ENCODE peak calls at places on chromosomes 3 and 15, in six cellular contexts. T is HCT116, U is K562, H is SK-N-SH, O is GM12878, R is HepG2. W is an unnamed sample.
A peak's percentile ranks its signal among the peaks of the same experiment; 100 is the strongest.

GRCh38 chr3:141276398-141276797 is 44.8 kb downstream of the PXYLP1 start:
- DNase-seq in T (no peak), H (no peak), R (no peak), U (no peak), O (no peak), W (no peak)

GRCh38 chr15:51576911-51577500 is 45.6 kb downstream of the DMXL2 start:
- DNase-seq in R (no peak), H (no peak), U (peak; percentile 48), T (no peak), O (no peak), W (no peak)

GRCh38 chr3:22969276-22969675 is 233.9 kb upstream of the UBE2E2 start:
- DNase-seq in T (no peak), O (no peak), R (no peak), U (no peak), H (no peak), W (no peak)

GRCh38 chr3:27714101-27714526 is 8.0 kb downstream of the EOMES start:
- DNase-seq in O (no peak), T (no peak), U (no peak), R (no peak), H (no peak), W (no peak)

GRCh38 chr3:45480218-45480617 is 91.8 kb downstream of the LARS2 start:
- DNase-seq in T (no peak), R (peak; percentile 78), U (no peak), O (no peak), H (no peak), W (no peak)

GRCh38 chr3:154862265-154862664 is 217.9 kb upstream of the MME start:
- DNase-seq in U (no peak), R (no peak), T (no peak), H (no peak), O (no peak), W (no peak)

GRCh38 chr3:8482960-8483665 is 18.5 kb upstream of the LMCD1 start:
- DNase-seq in T (no peak), O (no peak), R (peak; percentile 75), U (no peak), H (no peak), W (no peak)

GRCh38 chr15:101558217-101558941 is 68.9 kb upstream of the PCSK6 start:
- DNase-seq in R (peak; percentile 83), O (no peak), H (no peak), T (no peak), U (no peak), W (no peak)

GRCh38 chr3:160665784-160666526 is 11.0 kb upstream of the ARL14 start:
- DNase-seq in H (peak; percentile 45), R (no peak), U (no peak), O (peak; percentile 74), T (no peak), W (no peak)

GRCh38 chr3:111577798-111578685 is 17.1 kb downstream of the ZBED2 start:
- DNase-seq in O (peak; percentile 39), H (peak; percentile 24), T (peak; percentile 69), U (no peak), R (peak; percentile 16), W (peak; percentile 11)

GRCh38 chr15:34855397-34855796 is 60.0 kb upstream of the ACTC1 start:
- DNase-seq in U (no peak), H (peak; percentile 25), T (no peak), R (no peak), O (no peak), W (no peak)

GRCh38 chr15:76328962-76329361 is 7.6 kb upstream of the ISL2 start:
- DNase-seq in O (no peak), T (no peak), H (no peak), R (no peak), U (no peak), W (no peak)

GRCh38 chr3:107068980-107069379 is 308.3 kb upstream of the CCDC54 start:
- DNase-seq in R (no peak), T (no peak), H (no peak), O (no peak), U (no peak), W (no peak)

GRCh38 chr3:45946307-45946706 is 3.0 kb downstream of the CXCR6 start:
- DNase-seq in U (no peak), H (no peak), T (no peak), O (no peak), R (no peak), W (no peak)

GRCh38 chr15:43954181-43954621 is 127.4 kb downstream of the WDR76 start:
- DNase-seq in T (no peak), H (no peak), O (no peak), U (no peak), R (no peak), W (no peak)

GRCh38 chr3:39000008-39000450 is 51.7 kb downstream of the SCN11A start:
- DNase-seq in U (peak; percentile 67), O (peak; percentile 35), H (peak; percentile 60), T (peak; percentile 80), R (peak; percentile 60), W (peak; percentile 63)

GRCh38 chr15:85690546-85691226 is 104.0 kb downstream of the KLHL25 start:
- DNase-seq in R (no peak), H (no peak), U (no peak), T (no peak), O (peak; percentile 79), W (no peak)

GRCh38 chr3:46124216-46125143 is 83.6 kb downstream of the CCR1 start:
- DNase-seq in U (no peak), H (no peak), T (no peak), R (no peak), O (no peak), W (no peak)

GRCh38 chr3:49607796-49608195 is 53.5 kb downstream of the BSN start:
- DNase-seq in T (no peak), O (no peak), R (no peak), U (no peak), H (peak; percentile 36), W (no peak)

GRCh38 chr3:100982710-100983109 is 10.5 kb downstream of the ABI3BP start:
- DNase-seq in U (no peak), O (no peak), R (no peak), H (no peak), T (no peak), W (no peak)
- H3K4me3 ChIP-seq in U (no peak overlapping the region), O (no peak overlapping the region), R (no peak overlapping the region), H (no peak overlapping the region), T (no peak overlapping the region), W (no peak overlapping the region)

DNA sequence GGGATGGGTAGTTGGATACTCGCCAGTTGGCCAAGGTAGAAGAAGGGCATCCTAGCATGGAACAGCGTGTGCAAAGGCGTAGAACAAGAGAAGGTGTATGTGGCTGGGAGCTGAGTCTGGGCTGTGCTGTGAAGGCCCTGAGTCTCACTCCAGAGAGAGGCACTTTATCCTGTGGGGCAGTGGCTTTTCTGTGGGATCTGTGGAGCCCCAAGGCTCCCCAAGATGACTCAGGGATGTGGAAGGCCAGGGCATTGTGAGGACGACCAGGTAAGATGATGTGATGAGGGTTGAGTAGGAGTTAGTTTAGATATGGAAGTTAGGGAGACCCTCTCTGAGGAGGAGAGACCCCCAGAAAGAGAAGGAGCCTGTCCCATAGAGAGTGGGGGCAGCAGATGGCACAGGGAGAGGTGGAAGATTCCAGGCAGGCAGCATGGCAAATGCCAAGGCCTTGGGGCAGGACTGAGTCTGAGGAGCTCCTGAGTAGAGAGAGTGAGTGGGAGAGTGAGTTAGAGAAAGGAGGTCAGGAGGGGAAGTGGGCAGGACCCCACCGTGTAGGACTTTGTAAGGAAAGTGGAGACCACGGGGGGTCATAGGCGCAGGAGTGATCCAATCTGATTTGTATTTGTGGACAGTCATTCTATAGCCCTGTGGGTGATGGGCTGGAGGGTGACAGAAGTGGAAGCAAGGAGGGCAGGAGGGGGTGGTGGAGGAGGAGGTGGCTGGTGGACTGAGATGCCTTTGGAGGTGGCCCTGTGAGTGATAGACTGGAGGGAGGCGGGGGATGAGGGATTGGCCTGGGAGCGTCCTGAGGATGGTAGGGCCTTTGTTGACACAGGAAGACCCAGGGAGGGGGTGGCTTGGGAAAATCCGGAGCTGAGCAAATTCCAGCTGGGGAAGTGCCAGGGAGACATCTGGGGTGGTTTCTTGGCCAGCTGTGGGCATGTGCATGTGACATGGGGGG is 50.3 kb downstream of the FBLN2 start:
- DNase-seq in R (no peak), O (no peak), H (no peak), U (no peak), T (no peak), W (no peak)
- TF ChIP-seq YY1 in R (no peak), O (no peak), H (no peak), U (no peak), T (no peak), W (no peak)

GRCh38 chr3:51381333-51381705 is 3.8 kb upstream of the MANF start:
- DNase-seq in O (no peak), R (no peak), H (no peak), T (no peak), U (no peak), W (no peak)

GRCh38 chr3:51384730-51385473 is at the start of gene MANF:
- DNase-seq in T (peak; percentile 95), O (peak; percentile 93), H (peak; percentile 100), U (peak; percentile 99), R (peak; percentile 96), W (peak; percentile 98)

GRCh38 chr3:51384145-51384729 is 854 bp upstream of the MANF start:
- DNase-seq in H (peak; percentile 74), T (no peak), R (no peak), O (no peak), U (peak; percentile 30), W (no peak)

GRCh38 chr3:51382076-51382745 is 2.9 kb upstream of the MANF start:
- DNase-seq in O (no peak), R (no peak), U (no peak), H (no peak), T (no peak), W (no peak)

DNA sequence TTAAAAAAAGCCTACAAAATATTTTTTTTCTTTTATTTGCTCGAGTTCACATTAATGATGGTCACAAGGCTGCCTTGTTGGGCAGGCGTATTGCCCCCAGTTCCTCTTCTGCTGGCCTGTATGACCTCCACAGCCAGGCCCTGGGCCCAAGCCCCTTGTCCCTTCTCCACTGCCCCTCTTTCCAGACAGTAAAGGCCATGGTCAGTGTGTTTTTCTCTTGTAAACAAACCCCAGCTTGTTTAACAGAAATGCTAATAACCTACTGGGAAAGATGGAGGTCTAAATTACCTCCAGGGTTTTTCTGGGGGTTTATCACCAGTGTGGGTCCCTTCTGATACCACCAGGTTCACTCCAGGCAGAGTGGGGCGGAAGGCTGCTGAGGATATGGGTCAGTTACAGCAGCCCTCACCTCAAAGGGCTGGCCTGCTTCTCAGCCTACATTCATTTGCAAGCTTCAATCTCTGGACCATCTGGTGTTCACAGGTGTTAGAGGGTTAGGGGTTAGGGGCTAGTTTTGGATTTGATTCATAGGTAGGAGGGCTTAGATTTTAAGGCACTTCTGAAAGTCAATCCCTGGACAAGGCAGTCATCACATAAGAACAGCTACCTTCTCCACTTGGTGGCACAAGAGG is 2.0 kb upstream of the MANF start:
- DNase-seq in R (no peak), U (no peak), H (no peak), T (no peak), O (no peak), W (no peak)
- H3K4me3 ChIP-seq in R (no peak overlapping the region), U (no peak overlapping the region), H (no peak overlapping the region), T (peak overlapping the region; percentile 97), O (peak overlapping the region; percentile 96), W (no peak overlapping the region)

GRCh38 chr3:32296251-32297204 is 58.0 kb downstream of the CMTM8 start:
- DNase-seq in O (no peak), T (peak; percentile 52), R (peak; percentile 47), U (peak; percentile 82), H (peak; percentile 77), W (peak; percentile 59)

GRCh38 chr3:32293908-32294307 is 55.4 kb downstream of the CMTM8 start:
- DNase-seq in H (no peak), R (no peak), U (no peak), O (no peak), T (no peak), W (no peak)

GRCh38 chr3:32292085-32292796 is 53.8 kb downstream of the CMTM8 start:
- DNase-seq in R (peak; percentile 76), U (no peak), T (no peak), H (no peak), O (no peak), W (no peak)

GRCh38 chr3:32301426-32301825 is 62.9 kb downstream of the CMTM8 start:
- DNase-seq in U (no peak), T (no peak), O (no peak), H (no peak), R (no peak), W (no peak)

GRCh38 chr3:32297366-32297765 is 58.9 kb downstream of the CMTM8 start:
- DNase-seq in R (no peak), H (no peak), O (no peak), T (no peak), U (no peak), W (no peak)
- TF ChIP-seq YY1 in R (no peak), H (no peak), O (no peak), T (no peak), U (no peak), W (no peak)

W was measured in NT2/D1.